ENCODE peak calls at places on chromosomes 1 and 21, in six cellular contexts. O, Y, V, E, F and P are unnamed samples.

GRCh38 chr1:153430561-153430960 is 14.2 kb downstream of the S100A7A start:
- DNase-seq in O (no peak), Y (no peak), V (no peak), E (no peak), F (no peak), P (no peak)

GRCh38 chr1:45493116-45493697 is 2.2 kb upstream of the TESK2 start:
- DNase-seq in O (peak; percentile 62), Y (peak; percentile 38), V (peak; percentile 66), E (peak; percentile 54), F (peak; percentile 78), P (peak; percentile 75)

GRCh38 chr1:22618056-22618455 is 18.4 kb upstream of the C1QA start:
- DNase-seq in O (no peak), Y (no peak), V (no peak), E (no peak), F (no peak), P (no peak)

GRCh38 chr21:8989261-8989882 is 1532.0 kb upstream of the TPTE start:
- DNase-seq in O (no peak), Y (peak; percentile 58), V (no peak), E (no peak), F (no peak), P (no peak)

GRCh38 chr1:6858586-6858985 is 73.3 kb downstream of the CAMTA1 start:
- DNase-seq in O (no peak), Y (no peak), V (no peak), E (no peak), F (peak; percentile 14), P (no peak)

GRCh38 chr1:169111472-169111871 is 5.0 kb downstream of the ATP1B1 start:
- DNase-seq in O (no peak), Y (no peak), V (no peak), E (no peak), F (no peak), P (no peak)

GRCh38 chr1:211653329-211653728 is 22.1 kb downstream of the NEK2 start:
- DNase-seq in O (no peak), Y (no peak), V (no peak), E (no peak), F (peak; percentile 51), P (no peak)

GRCh38 chr1:228334954-228335353 is 71.7 kb downstream of the TRIM11 start:
- DNase-seq in O (no peak), Y (no peak), V (no peak), E (no peak), F (no peak), P (no peak)

GRCh38 chr1:167374014-167374413 is 144.3 kb downstream of the CD247 start:
- DNase-seq in O (no peak), Y (no peak), V (peak; percentile 5), E (no peak), F (no peak), P (no peak)

GRCh38 chr1:54355931-54356679 is 50.1 kb downstream of the SSBP3 start:
- DNase-seq in O (peak; percentile 71), Y (no peak), V (peak; percentile 66), E (no peak), F (peak; percentile 13), P (no peak)

GRCh38 chr21:26837539-26837938 is 7.7 kb downstream of the ADAMTS1 start:
- DNase-seq in O (no peak), Y (no peak), V (no peak), E (no peak), F (no peak), P (peak; percentile 14)

GRCh38 chr1:208238710-208239517 is 5.3 kb downstream of the PLXNA2 start:
- DNase-seq in O (peak; percentile 44), Y (peak; percentile 44), V (peak; percentile 74), E (peak; percentile 39), F (peak; percentile 77), P (peak; percentile 80)

GRCh38 chr1:105556266-105556665 is 1500.2 kb upstream of the PRMT6 start:
- DNase-seq in O (no peak), Y (no peak), V (peak; percentile 13), E (no peak), F (no peak), P (no peak)

GRCh38 chr1:66876664-66877063 is 48.0 kb downstream of the DNAI4 start:
- DNase-seq in O (no peak), Y (no peak), V (no peak), E (no peak), F (no peak), P (no peak)

GRCh38 chr1:1617516-1617915 is 2.2 kb downstream of the MIB2 start:
- DNase-seq in O (no peak), Y (no peak), V (no peak), E (no peak), F (no peak), P (no peak)

GRCh38 chr1:206582537-206583460 is 29.5 kb downstream of the EIF2D start:
- DNase-seq in O (no peak), Y (no peak), V (no peak), E (no peak), F (no peak), P (no peak)

GRCh38 chr1:65825736-65826135 is 33.0 kb downstream of the PDE4B start:
- DNase-seq in O (no peak), Y (peak; percentile 77), V (no peak), E (no peak), F (peak; percentile 47), P (peak; percentile 22)

GRCh38 chr1:12603224-12603623 is 14.8 kb downstream of the DHRS3 start:
- DNase-seq in O (no peak), Y (no peak), V (no peak), E (no peak), F (no peak), P (no peak)

GRCh38 chr1:53014791-53015507 is 47.1 kb upstream of the PODN start:
- DNase-seq in O (peak; percentile 94), Y (peak; percentile 95), V (peak; percentile 83), E (peak; percentile 76), F (peak; percentile 91), P (peak; percentile 92)

GRCh38 chr1:53022179-53022578 is 39.8 kb upstream of the PODN start:
- DNase-seq in O (no peak), Y (no peak), V (no peak), E (no peak), F (no peak), P (no peak)

GRCh38 chr1:53015508-53015860 is 46.5 kb upstream of the PODN start:
- DNase-seq in O (peak; percentile 20), Y (no peak), V (no peak), E (no peak), F (no peak), P (peak; percentile 6)

GRCh38 chr1:53020588-53020987 is 41.4 kb upstream of the PODN start:
- DNase-seq in O (no peak), Y (no peak), V (no peak), E (no peak), F (no peak), P (no peak)

DNA sequence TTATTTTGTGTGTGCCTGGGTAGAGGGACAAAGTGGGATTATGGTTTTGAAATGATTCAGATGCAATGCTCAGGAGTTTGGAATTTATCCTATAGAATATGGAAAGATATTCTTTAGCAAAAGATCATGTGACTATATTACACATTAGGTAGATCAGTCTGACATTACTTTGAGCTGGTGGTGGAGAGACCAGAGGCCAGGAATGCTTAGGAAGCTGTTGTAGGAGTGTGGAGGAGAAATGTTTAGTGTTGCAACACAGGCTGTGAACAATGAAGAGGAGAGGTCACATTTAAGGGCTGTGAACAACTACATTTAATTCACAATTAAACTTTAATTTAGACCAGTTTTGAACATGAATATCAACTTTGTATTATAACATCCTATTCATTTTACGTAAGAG is 45.3 kb upstream of the PODN start:
- DNase-seq in O (no peak), Y (peak; percentile 17), V (no peak), E (no peak), F (peak; percentile 75), P (peak; percentile 73)
- H3K4me3 ChIP-seq in O (no peak overlapping the region), Y (peak overlapping the region; percentile 88), V (no peak overlapping the region), E (no peak overlapping the region), F (peak overlapping the region; percentile 81), P (no peak overlapping the region)

DNA sequence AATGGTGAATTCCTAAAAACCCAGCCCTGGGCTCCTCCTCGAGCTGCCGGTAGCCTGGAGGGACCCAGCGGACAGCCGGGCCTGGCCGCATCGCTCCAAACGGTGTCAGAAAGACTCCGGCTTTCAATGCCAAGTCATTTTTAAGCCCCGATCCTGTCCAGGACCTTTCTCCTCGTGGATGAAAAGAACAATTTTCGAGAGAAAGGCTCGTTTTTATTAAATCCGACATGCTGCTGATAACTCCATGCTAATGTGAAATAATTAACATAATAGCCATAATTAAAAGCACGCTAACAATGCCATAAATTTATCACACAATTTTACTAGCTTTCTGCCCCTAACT is 4.6 kb upstream of the FOXD3 start:
- DNase-seq in O (no peak), Y (no peak), V (no peak), E (no peak), F (no peak), P (no peak)
- H3K4me3 ChIP-seq in O (peak overlapping the region; percentile 56), Y (no peak overlapping the region), V (peak overlapping the region; percentile 51), E (no peak overlapping the region), F (no peak overlapping the region), P (no peak overlapping the region)

DNA sequence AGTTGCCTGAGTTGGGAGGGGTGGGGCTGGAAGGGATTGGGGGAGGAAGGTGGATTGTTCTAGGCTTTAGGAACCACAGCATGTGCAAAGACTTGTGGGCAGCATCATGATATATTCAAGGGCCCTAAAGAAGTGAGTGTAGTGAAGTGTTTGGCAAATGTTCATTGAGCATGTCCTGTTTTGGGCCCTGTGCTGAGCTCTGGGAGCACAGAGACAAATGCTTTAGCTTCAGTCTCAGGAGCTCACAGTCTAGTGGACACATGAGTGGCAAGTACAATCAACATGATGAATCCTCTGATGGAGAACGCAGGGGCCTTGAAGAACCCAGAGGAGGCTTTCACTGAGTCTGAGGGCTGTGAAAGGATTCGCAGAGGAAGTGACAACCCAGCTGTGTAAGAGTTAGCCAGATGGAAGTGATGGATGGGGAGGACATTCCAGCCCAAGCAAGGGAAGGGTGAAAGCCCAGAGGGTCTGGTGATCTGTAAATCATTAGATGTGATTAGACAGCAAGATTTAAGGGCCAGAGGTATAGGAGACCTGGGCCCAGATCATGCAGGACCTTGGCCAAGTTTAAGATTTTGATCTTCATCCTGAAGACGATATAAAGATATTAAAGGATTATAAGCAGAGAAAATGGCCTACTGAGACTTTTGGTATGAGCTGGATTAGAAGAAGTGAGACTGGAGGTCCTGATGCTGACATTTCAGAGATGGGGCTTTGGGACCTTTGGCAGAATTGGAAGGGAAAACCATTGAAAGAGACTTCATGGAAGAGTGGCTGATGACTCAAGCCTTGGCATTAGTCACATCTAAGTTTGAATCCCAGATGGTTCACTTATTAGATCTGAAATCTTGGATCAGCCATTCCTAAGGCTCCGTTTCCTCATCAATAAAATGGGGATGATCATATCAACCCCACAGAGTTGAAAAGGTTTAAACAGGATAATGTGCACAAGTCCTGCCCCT is 4.6 kb downstream of the IPO13 start:
- DNase-seq in O (no peak), Y (no peak), V (no peak), E (no peak), F (no peak), P (no peak)
- H3K4me3 ChIP-seq in O (no peak overlapping the region), Y (no peak overlapping the region), V (no peak overlapping the region), E (no peak overlapping the region), F (no peak overlapping the region), P (no peak overlapping the region)

GRCh38 chr1:154715385-154715784 is 107.4 kb upstream of the ADAR start:
- DNase-seq in O (no peak), Y (no peak), V (no peak), E (no peak), F (no peak), P (no peak)

GRCh38 chr1:154714638-154715037 is 106.7 kb upstream of the ADAR start:
- DNase-seq in O (no peak), Y (peak; percentile 23), V (peak; percentile 34), E (no peak), F (peak; percentile 39), P (peak; percentile 44)

GRCh38 chr1:154712166-154712838 is 104.3 kb upstream of the ADAR start:
- DNase-seq in O (no peak), Y (no peak), V (no peak), E (no peak), F (no peak), P (no peak)

GRCh38 chr1:154713001-154713400 is 105.0 kb upstream of the ADAR start:
- DNase-seq in O (no peak), Y (no peak), V (no peak), E (no peak), F (no peak), P (no peak)

GRCh38 chr1:154714070-154714623 is 106.2 kb upstream of the ADAR start:
- DNase-seq in O (no peak), Y (no peak), V (no peak), E (no peak), F (no peak), P (no peak)
- H3K4me3 ChIP-seq in O (no peak overlapping the region), Y (no peak overlapping the region), V (no peak overlapping the region), E (no peak overlapping the region), F (no peak overlapping the region), P (no peak overlapping the region)